ENCODE peak calls at places on chromosome 17, in seven cellular contexts. E, I, V, C, B, F and T are unnamed samples.

GRCh38 chr17:65027305-65027704 is 29.2 kb downstream of the GNA13 start:
- DNase-seq in E (no peak), I (no peak), V (peak; percentile 83), C (no peak), B (peak; percentile 23), F (no peak), T (no peak)

GRCh38 chr17:35448214-35448898 is at the start of gene SLFN13:
- DNase-seq in E (peak; percentile 56), I (peak; percentile 83), V (peak; percentile 64), C (peak; percentile 73), B (peak; percentile 96), F (peak; percentile 87), T (no peak)

GRCh38 chr17:34665803-34666763 is 86.7 kb downstream of the TMEM132E start:
- DNase-seq in E (no peak), I (no peak), V (no peak), C (no peak), B (no peak), F (no peak), T (no peak)

GRCh38 chr17:79993390-79994221 is 42.1 kb downstream of the TBC1D16 start:
- DNase-seq in E (peak; percentile 91), I (peak; percentile 82), V (peak; percentile 94), C (peak; percentile 87), B (peak; percentile 94), F (peak; percentile 88), T (no peak)

GRCh38 chr17:41917957-41918391 is 777 bp downstream of the ACLY start:
- DNase-seq in E (peak; percentile 57), I (peak; percentile 78), V (peak; percentile 31), C (peak; percentile 69), B (peak; percentile 14), F (peak; percentile 68), T (no peak)

GRCh38 chr17:59505610-59506276 is 59.7 kb upstream of the DHX40 start:
- DNase-seq in E (no peak), I (no peak), V (peak; percentile 5), C (no peak), B (no peak), F (no peak), T (no peak)

GRCh38 chr17:69269174-69269998 is 40.8 kb upstream of the ABCA10 start:
- DNase-seq in E (no peak), I (no peak), V (peak; percentile 66), C (no peak), B (no peak), F (no peak), T (no peak)

GRCh38 chr17:41650794-41651624 is 26.6 kb upstream of the KRT17 start:
- DNase-seq in E (no peak), I (no peak), V (no peak), C (no peak), B (no peak), F (peak; percentile 20), T (no peak)

GRCh38 chr17:29214215-29215146 is 32.2 kb upstream of the CRYBA1 start:
- DNase-seq in E (no peak), I (no peak), V (no peak), C (no peak), B (peak; percentile 20), F (no peak), T (no peak)

GRCh38 chr17:39015546-39015935 is 48.3 kb upstream of the FBXO47 start:
- DNase-seq in E (no peak), I (no peak), V (no peak), C (no peak), B (no peak), F (no peak), T (no peak)

GRCh38 chr17:48715496-48716399 is 6.6 kb downstream of the PRAC1 start:
- DNase-seq in E (no peak), I (no peak), V (no peak), C (no peak), B (no peak), F (no peak), T (no peak)

GRCh38 chr17:34711646-34712045 is 132.3 kb downstream of the TMEM132E start:
- DNase-seq in E (no peak), I (no peak), V (no peak), C (no peak), B (no peak), F (no peak), T (no peak)

GRCh38 chr17:82272495-82273326 is 789 bp downstream of the CSNK1D start:
- DNase-seq in E (peak; percentile 54), I (peak; percentile 46), V (no peak), C (peak; percentile 51), B (peak; percentile 20), F (peak; percentile 68), T (no peak)

GRCh38 chr17:68682913-68683312 is 81.7 kb upstream of the FAM20A start:
- DNase-seq in E (no peak), I (no peak), V (no peak), C (no peak), B (no peak), F (no peak), T (no peak)

GRCh38 chr17:78774956-78775571 is 7.0 kb downstream of the CYTH1 start:
- DNase-seq in E (no peak), I (no peak), V (no peak), C (no peak), B (peak; percentile 39), F (no peak), T (no peak)

GRCh38 chr17:38578229-38578628 is 27.5 kb downstream of the SRCIN1 start:
- DNase-seq in E (no peak), I (no peak), V (no peak), C (no peak), B (no peak), F (no peak), T (no peak)

GRCh38 chr17:71398706-71399620 is 721.9 kb upstream of the SOX9 start:
- DNase-seq in E (no peak), I (no peak), V (no peak), C (no peak), B (no peak), F (no peak), T (no peak)

DNA sequence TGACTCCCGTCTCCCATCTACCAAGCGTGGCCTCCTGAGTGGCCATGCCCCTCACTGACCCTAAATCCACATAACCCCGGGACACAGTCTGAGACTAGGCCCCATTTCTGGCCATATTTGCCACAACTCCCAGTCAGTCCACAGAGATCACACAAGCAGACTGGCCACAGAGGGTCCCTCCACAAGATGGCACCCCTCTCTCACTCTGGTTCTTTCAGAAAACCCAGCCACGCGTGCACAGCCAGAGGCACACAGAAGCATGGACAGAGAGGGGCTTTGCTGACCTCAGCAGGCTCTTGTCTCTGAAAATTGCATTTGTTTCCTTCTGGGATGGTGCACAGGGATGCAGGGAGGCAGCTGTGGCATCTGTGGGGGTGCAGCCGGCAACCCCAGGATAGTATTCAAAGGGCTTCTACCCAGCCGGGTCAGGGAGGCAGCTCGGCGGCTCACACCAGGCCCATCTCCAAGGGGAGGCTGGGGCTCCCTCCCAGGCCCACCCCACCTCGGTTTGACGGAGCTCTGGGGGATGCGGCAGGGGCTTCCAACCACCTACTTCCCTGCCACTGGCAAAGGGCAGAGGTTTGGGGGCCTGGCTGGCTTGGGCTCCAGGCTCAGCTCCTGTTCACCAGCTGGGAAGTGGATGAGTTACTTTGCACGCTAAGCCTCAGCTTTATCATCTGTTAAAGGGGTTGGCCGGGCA is 16.8 kb downstream of the DOC2B start:
- DNase-seq in E (peak; percentile 78), I (peak; percentile 68), V (peak; percentile 43), C (no peak), B (peak; percentile 14), F (no peak), T (no peak)
- TF ChIP-seq CTCF in E (peak; percentile 47), I (peak; percentile 61), V (peak; percentile 60), C (peak; percentile 44), B (no peak), F (peak; percentile 42), T (no peak)

DNA sequence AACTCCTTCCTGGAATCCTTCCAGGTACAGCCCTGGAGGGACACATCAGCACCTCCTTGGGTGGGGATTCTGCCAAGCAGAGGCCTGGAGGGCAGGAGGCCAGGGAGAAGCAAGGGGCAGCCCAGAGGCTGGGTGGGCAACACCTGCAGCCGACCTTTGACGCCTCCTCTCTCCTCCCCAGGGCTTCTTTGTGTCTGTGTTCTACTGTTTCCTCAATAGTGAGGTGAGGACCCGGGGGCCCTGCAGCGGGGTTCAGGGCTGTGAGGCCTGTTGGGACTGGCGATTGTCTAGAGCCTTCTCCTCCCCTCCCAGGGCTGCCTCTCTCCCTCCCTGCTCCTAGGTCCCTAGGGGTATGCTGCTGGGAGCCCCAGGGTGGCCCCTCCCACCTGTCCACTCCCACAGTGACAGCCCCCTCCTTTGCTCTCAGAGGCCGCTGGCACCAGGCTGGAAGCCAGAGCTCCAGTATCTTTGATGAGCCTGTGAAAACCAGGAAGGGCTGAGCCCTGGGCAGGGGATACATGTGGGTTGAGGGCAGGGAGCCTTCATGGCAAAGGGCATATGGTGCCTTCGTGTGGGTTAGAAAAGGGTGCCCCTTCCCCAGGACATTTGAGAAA is 10.7 kb upstream of the SPPL2C start:
- DNase-seq in E (no peak), I (no peak), V (no peak), C (no peak), B (no peak), F (no peak), T (no peak)
- H3K27me3 ChIP-seq in E (no peaks in the 10 kb centered on the region), I (no peaks in the 10 kb centered on the region), V (peaks cover 12% of the 10 kb centered on the region), C (no peaks in the 10 kb centered on the region), B (no peaks in the 10 kb centered on the region), F (no peaks in the 10 kb centered on the region), T (no peaks in the 10 kb centered on the region)

GRCh38 chr17:8187517-8188407 is 2.2 kb downstream of the BORCS6 start:
- DNase-seq in E (peak; percentile 92), I (peak; percentile 96), V (peak; percentile 100), C (peak; percentile 89), B (peak; percentile 89), F (peak; percentile 92), T (peak; percentile 94)

GRCh38 chr17:8188408-8188839 is 1.6 kb downstream of the BORCS6 start:
- DNase-seq in E (no peak), I (no peak), V (no peak), C (no peak), B (no peak), F (no peak), T (no peak)

GRCh38 chr17:8186446-8186786 is 3.6 kb downstream of the BORCS6 start:
- DNase-seq in E (no peak), I (no peak), V (no peak), C (no peak), B (no peak), F (no peak), T (no peak)

GRCh38 chr17:8185580-8186445 is 4.2 kb downstream of the BORCS6 start:
- DNase-seq in E (peak; percentile 93), I (peak; percentile 95), V (peak; percentile 57), C (peak; percentile 86), B (peak; percentile 63), F (peak; percentile 77), T (no peak)

DNA sequence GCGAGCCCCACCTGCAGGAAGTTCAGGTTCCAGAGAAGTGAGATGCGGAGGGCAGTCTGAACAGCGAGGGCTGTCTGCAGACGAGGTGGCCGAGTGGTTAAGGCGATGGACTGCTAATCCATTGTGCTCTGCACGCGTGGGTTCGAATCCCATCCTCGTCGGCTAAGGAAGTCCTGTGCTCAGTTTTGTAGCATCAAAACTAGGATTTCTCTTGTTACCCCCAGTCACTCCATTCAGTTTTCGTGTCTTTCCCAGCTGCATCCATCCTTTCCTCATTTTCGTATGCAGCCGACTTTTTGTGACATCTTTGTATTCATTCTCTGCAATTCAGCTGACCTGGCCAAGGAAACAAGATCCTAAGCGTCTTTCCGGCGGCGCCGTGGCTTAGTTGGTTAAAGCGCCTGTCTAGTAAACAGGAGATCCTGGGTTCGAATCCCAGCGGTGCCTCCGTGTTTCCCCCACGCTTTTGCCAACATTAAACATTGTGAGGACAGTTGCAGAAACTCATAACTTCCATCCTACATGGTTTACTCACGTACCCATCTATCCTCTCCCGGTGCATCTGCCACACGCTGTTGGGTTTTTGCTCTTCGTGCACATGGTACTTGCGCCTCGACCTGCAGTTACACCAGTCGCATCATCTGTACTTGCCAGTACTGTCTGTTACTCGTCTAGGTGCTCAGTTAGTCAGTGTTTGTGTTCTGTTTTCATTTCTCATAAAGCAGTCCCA is 3.0 kb downstream of the BORCS6 start:
- DNase-seq in E (peak; percentile 97), I (peak; percentile 95), V (peak; percentile 97), C (peak; percentile 87), B (peak; percentile 86), F (peak; percentile 92), T (peak; percentile 81)
- TF ChIP-seq CTCF in E (peak; percentile 22), I (peak; percentile 62), V (peak; percentile 39), C (peak; percentile 38), B (no peak), F (no peak), T (no peak)

GRCh38 chr17:40361063-40361924 is 3.2 kb downstream of the GJD3 start:
- DNase-seq in E (no peak), I (no peak), V (no peak), C (no peak), B (no peak), F (peak; percentile 8), T (no peak)
- H3K27me3 ChIP-seq in E (no peaks in the 10 kb centered on the region), I (no peaks in the 10 kb centered on the region), V (no peaks in the 10 kb centered on the region), C (no peaks in the 10 kb centered on the region), B (no peaks in the 10 kb centered on the region), F (peaks cover 16% of the 10 kb centered on the region), T (no peaks in the 10 kb centered on the region)